ENCODE peak calls at places on chromosomes 1 and 21, in four cellular contexts. M, R, C and Q are unnamed samples.

GRCh38 chr1:99725996-99726395 is 40.4 kb downstream of the FRRS1 start:
- DNase-seq in M (no peak), C (no peak), R (no peak), Q (no peak)

GRCh38 chr1:53560572-53561487 is 101.6 kb downstream of the DMRTB1 start:
- DNase-seq in C (no peak), M (no peak), R (no peak), Q (no peak)

GRCh38 chr1:213131851-213132655 is 81.0 kb downstream of the RPS6KC1 start:
- DNase-seq in C (peak), M (no peak), R (no peak), Q (no peak)

GRCh38 chr21:43716376-43717165 is 2.4 kb upstream of the PDXK start:
- DNase-seq in R (peak), M (no peak), C (no peak), Q (no peak)

GRCh38 chr1:7267493-7267892 is 482.2 kb downstream of the CAMTA1 start:
- DNase-seq in C (peak), R (no peak), M (peak), Q (no peak)

GRCh38 chr1:151547119-151547899 is 7.2 kb downstream of the TUFT1 start:
- DNase-seq in R (no peak), M (peak), C (peak), Q (peak)

GRCh38 chr1:17419626-17420328 is 19.7 kb downstream of the RCC2 start:
- DNase-seq in C (no peak), R (no peak), M (peak), Q (no peak)

GRCh38 chr1:157596384-157596783 is 1.5 kb downstream of the FCRL4 start:
- DNase-seq in M (no peak), C (no peak), R (no peak), Q (no peak)

GRCh38 chr1:240099329-240099728 is 7.6 kb downstream of the FMN2 start:
- DNase-seq in C (no peak), M (no peak), R (no peak), Q (no peak)

GRCh38 chr1:203190949-203191348 is 4.4 kb upstream of the CHI3L1 start:
- DNase-seq in R (no peak), C (no peak), M (no peak), Q (no peak)

GRCh38 chr21:16116067-16116466 is 386.3 kb downstream of the USP25 start:
- DNase-seq in C (no peak), R (no peak), M (no peak), Q (no peak)

GRCh38 chr1:33122483-33123170 is 41.7 kb downstream of the AZIN2 start:
- DNase-seq in M (peak), R (no peak), C (no peak), Q (no peak)

GRCh38 chr1:23216771-23217420 is 406 bp downstream of the HTR1D start:
- DNase-seq in R (no peak), C (no peak), M (peak), Q (no peak)

GRCh38 chr1:39255212-39255611 is 50.7 kb downstream of the MACF1 start:
- DNase-seq in C (no peak), M (no peak), R (no peak), Q (no peak)

GRCh38 chr1:24201941-24202440 is 14.9 kb upstream of the IFNLR1 start:
- DNase-seq in C (peak), R (no peak), M (peak), Q (peak)

GRCh38 chr1:200153277-200154055 is 126.0 kb downstream of the NR5A2 start:
- DNase-seq in C (no peak), M (no peak), R (peak), Q (no peak)

GRCh38 chr1:115837386-115837761 is 3.6 kb downstream of the NHLH2 start:
- DNase-seq in R (no peak), M (no peak), C (no peak), Q (no peak)

GRCh38 chr1:9061252-9061948 is 8.0 kb downstream of the SLC2A5 start:
- DNase-seq in M (no peak), R (no peak), C (no peak), Q (no peak)

GRCh38 chr1:9058465-9058864 is 11.0 kb downstream of the SLC2A5 start:
- DNase-seq in R (no peak), M (no peak), C (peak), Q (no peak)

GRCh38 chr1:9061949-9062555 is 7.4 kb downstream of the SLC2A5 start:
- DNase-seq in C (no peak), R (no peak), M (no peak), Q (no peak)

GRCh38 chr1:9057851-9058250 is 11.6 kb downstream of the SLC2A5 start:
- DNase-seq in C (no peak), R (no peak), M (no peak), Q (no peak)

DNA sequence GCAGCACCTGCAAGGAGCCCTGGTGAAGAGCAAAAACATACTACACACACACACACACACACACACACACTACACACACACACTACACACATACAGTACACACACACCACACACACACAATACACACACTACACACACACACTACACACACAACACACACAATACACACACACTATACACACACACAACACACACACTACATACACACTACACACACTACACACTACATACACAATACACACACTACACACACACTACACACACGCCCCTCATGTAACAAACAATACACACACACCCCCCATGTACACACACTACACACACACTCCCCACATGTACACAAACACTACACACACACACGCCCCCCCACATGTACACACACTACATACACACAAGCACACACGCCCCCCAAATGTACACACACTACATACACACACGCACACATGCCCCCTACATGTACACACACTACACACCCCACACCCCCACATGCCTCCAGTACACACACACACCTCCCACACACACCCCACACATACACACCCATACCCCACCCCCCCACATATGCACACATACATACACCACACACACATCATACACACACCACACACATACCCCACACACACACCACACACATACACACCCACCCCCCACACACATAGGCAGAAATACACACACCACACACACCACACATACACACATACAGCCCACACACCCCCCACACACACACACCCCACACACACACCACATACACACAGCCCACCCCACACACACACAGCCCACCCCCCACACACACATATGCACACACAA is 9.3 kb downstream of the SLC2A5 start:
- DNase-seq in M (no peak), R (no peak), C (no peak), Q (no peak)
- TF ChIP-seq ZNF274 in M (no peak), R (no peak), C (no peak), Q (no peak)

GRCh38 chr1:51740652-51741051 is 123.8 kb downstream of the OSBPL9 start:
- DNase-seq in M (no peak), C (no peak), R (no peak), Q (no peak)
- TF ChIP-seq SUZ12 in M (no peak), C (no peak), R (no peak), Q (no peak)

DNA sequence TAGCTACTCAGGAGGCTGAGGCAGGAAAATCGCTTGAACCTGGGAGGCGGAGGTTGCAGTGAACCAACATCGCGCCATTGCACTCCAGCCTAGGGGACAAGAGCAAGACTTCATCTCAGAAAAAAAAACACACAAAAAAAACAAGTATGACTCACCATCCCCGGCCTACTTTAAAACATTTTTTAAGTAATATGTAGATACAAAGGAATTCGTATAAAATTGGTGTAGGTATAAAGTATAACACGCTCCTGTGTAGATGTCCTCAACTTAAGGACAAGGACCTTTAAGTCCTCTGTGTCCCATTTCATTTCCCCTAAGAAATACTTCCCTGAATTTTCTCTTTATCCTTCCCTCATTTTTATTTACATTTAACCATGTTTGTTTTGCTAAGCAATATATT is 73.4 kb upstream of the PKN2 start:
- DNase-seq in R (no peak), M (no peak), C (no peak), Q (no peak)
- H3K9ac ChIP-seq in R (no peak), M (no peak), C (no peak), Q (no peak)

GRCh38 chr1:232431326-232431725 is 198.6 kb downstream of the SIPA1L2 start:
- DNase-seq in R (no peak), M (no peak), C (no peak), Q (no peak)

GRCh38 chr1:232428781-232429530 is 201.0 kb downstream of the SIPA1L2 start:
- DNase-seq in R (no peak), C (no peak), M (no peak), Q (no peak)

GRCh38 chr1:232432313-232432712 is 197.6 kb downstream of the SIPA1L2 start:
- DNase-seq in C (no peak), M (no peak), R (no peak), Q (no peak)

GRCh38 chr1:232430467-232430866 is 199.5 kb downstream of the SIPA1L2 start:
- DNase-seq in C (no peak), M (no peak), R (no peak), Q (no peak)

DNA sequence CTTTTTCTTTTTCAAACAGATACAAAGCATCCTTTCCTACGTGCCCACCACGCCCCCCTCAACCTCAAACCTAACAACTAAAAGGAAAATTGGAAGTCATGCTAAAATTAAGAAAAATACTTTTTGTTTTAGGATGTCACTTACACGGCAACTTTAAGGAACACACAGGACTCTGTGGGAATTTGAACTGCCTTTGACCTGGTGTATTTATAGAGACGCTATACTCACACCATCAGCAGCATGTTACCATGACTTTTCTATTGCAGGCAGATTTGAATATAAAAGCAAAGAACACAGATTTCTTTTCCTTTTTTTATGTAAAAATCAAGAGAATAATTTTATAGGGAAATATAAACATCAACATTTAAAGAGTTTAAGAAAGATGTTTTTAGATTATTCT is 198.2 kb downstream of the SIPA1L2 start:
- DNase-seq in C (no peak), M (no peak), R (no peak), Q (no peak)
- TF ChIP-seq ZNF274 in C (no peak), M (no peak), R (no peak), Q (no peak)

DNA sequence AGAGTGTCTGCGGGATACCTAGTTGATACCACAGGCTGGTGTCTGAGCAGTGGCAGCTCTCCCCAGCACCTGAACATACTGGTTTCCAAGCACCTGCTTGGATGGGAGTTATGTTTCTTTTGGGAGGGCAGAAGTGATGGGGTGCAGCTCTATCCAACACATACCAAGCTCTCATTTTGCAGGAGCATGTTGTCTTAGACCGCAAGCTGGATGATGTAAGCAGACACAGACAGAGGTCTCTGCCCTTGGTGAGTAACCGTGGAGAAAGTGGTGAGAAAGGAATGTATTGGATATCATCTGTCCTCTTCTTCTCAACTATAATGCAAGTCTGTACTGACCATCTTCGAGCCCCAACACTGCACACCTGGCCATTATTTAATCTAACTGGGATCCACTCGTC is 37.4 kb downstream of the ZNF496 start:
- DNase-seq in C (no peak), R (no peak), M (no peak), Q (no peak)
- TF ChIP-seq SUZ12 in C (no peak), R (no peak), M (no peak), Q (no peak)

GRCh38 chr1:226677121-226678020 is 61.7 kb downstream of the ITPKB start:
- DNase-seq in R (no peak), M (no peak), C (no peak), Q (no peak)

GRCh38 chr1:226678251-226678650 is 60.8 kb downstream of the ITPKB start:
- DNase-seq in R (no peak), M (no peak), C (no peak), Q (no peak)

GRCh38 chr1:226675720-226676357 is 63.2 kb downstream of the ITPKB start:
- DNase-seq in M (no peak), C (no peak), R (no peak), Q (no peak)

GRCh38 chr1:226674892-226675719 is 64.0 kb downstream of the ITPKB start:
- DNase-seq in M (no peak), C (no peak), R (peak), Q (no peak)

DNA sequence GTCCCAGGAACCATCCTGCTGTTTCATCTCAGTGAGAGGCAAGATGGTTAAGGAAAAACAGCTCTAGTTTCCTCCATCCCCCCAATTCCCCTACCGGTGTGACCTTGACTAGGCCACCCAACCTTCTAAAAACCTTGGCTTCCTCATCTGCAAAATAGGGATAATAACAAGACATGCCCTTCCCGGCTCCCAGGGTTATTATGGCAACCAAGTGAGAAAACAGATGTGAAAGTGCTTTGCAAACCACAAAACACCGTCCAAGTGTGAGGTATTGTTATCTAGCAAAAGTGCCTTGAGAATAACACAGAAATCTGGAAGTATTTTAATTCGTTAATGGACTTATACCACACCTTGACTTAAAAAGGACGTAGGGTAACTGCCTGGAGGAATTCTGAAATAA is 62.7 kb downstream of the ITPKB start:
- DNase-seq in M (no peak), C (no peak), R (no peak), Q (no peak)
- H3K9ac ChIP-seq in M (no peak), C (no peak), R (no peak), Q (no peak)

GRCh38 chr1:211687462-211688215 is 12.2 kb upstream of the NEK2 start:
- DNase-seq in M (no peak), R (no peak), C (no peak), Q (no peak)
- TF ChIP-seq ZNF274 in M (no peak), R (no peak), C (no peak), Q (no peak)

GRCh38 chr1:210467440-210468040 is 138.8 kb downstream of the HHAT start:
- DNase-seq in R (no peak), C (no peak), M (no peak), Q (no peak)
- TF ChIP-seq SUZ12 in R (no peak), C (no peak), M (no peak), Q (no peak)

GRCh38 chr1:67052741-67053534 is 1.0 kb downstream of the SLC35D1 start:
- DNase-seq in C (peak), M (no peak), R (no peak), Q (peak)
- H3K9ac ChIP-seq in C (peak), M (peak), R (peak), Q (peak)

GRCh38 chr1:182680901-182681300 is 3.5 kb downstream of the RGS8 start:
- DNase-seq in C (no peak), M (no peak), R (no peak), Q (no peak)
- TF ChIP-seq ZNF274 in C (no peak), M (no peak), R (no peak), Q (no peak)